ENCODE peak calls at places on chromosomes 1 and 21, in seven cellular contexts. P is brain microvascular endothelial cell, Q is PC-9, Z is PC-3, K is WTC11, G is endodermal cell, N is glutamatergic neuron. I is an unnamed sample.
A peak's percentile ranks its signal among the peaks of the same experiment; 100 is the strongest.

GRCh38 chr1:148362141-148362929 is 120.8 kb downstream of the PPIAL4G start:
- DNase-seq in P (peak; percentile 45), Q (no peak), Z (no peak), K (peak; percentile 76), G (peak; percentile 91), N (peak; percentile 59), I (no peak)

GRCh38 chr1:89929467-89930063 is 65.3 kb upstream of the ZNF326 start:
- DNase-seq in P (no peak), Q (no peak), Z (no peak), K (peak; percentile 58), G (no peak), N (no peak), I (no peak)

GRCh38 chr1:119988316-119989067 is 81.0 kb downstream of the NOTCH2 start:
- DNase-seq in P (peak; percentile 38), Q (no peak), Z (peak; percentile 34), K (no peak), G (no peak), N (no peak), I (no peak)

GRCh38 chr1:118504231-118504644 is 319.2 kb upstream of the SPAG17 start:
- DNase-seq in P (no peak), Q (no peak), Z (no peak), K (no peak), G (peak; percentile 61), N (peak; percentile 18), I (no peak)

GRCh38 chr1:162835157-162835899 is 25.6 kb downstream of the CCDC190 start:
- DNase-seq in P (no peak), Q (no peak), Z (no peak), K (no peak), G (no peak), N (no peak), I (no peak)

GRCh38 chr1:66532798-66533783 is 862 bp upstream of the SGIP1 start:
- DNase-seq in P (peak; percentile 87), Q (no peak), Z (no peak), K (peak; percentile 58), G (peak; percentile 81), N (peak; percentile 57), I (no peak)

GRCh38 chr1:58779837-58780585 is 3.8 kb downstream of the JUN start:
- DNase-seq in P (peak; percentile 63), Q (peak; percentile 88), Z (peak; percentile 53), K (no peak), G (peak; percentile 64), N (no peak), I (peak; percentile 92)

GRCh38 chr1:225768662-225769426 is 8.8 kb upstream of the SRP9 start:
- DNase-seq in P (no peak), Q (peak; percentile 82), Z (no peak), K (no peak), G (no peak), N (no peak), I (no peak)

GRCh38 chr21:41831453-41831831 is 47.7 kb downstream of the PRDM15 start:
- DNase-seq in P (no peak), Q (no peak), Z (no peak), K (no peak), G (no peak), N (no peak), I (no peak)

GRCh38 chr1:200979574-200980451 is 43.7 kb downstream of the KIF21B start:
- DNase-seq in P (peak; percentile 16), Q (peak; percentile 47), Z (peak; percentile 87), K (peak; percentile 90), G (peak; percentile 94), N (peak; percentile 82), I (no peak)
- TF ChIP-seq CTCF in P (peak; percentile 66), Q (peak; percentile 91), Z (peak; percentile 100), K (peak; percentile 87), G (peak; percentile 90), N (peak; percentile 73), I (peak; percentile 72)

GRCh38 chr1:156052862-156053769 is 482 bp downstream of the UBQLN4 start:
- DNase-seq in P (peak; percentile 66), Q (peak; percentile 58), Z (peak; percentile 77), K (peak; percentile 91), G (peak; percentile 93), N (peak; percentile 88), I (peak; percentile 38)
- TF ChIP-seq CTCF in P (peak; percentile 56), Q (peak; percentile 30), Z (peak; percentile 43), K (no peak), G (peak; percentile 66), N (peak; percentile 15), I (peak; percentile 45)

GRCh38 chr1:46543761-46544560 is 7.5 kb downstream of the KNCN start:
- DNase-seq in P (no peak), Q (no peak), Z (no peak), K (no peak), G (peak; percentile 71), N (peak; percentile 36), I (no peak)

GRCh38 chr1:46545784-46546183 is 5.7 kb downstream of the KNCN start:
- DNase-seq in P (no peak), Q (no peak), Z (no peak), K (no peak), G (no peak), N (no peak), I (no peak)

GRCh38 chr1:46543382-46543760 is 8.1 kb downstream of the KNCN start:
- DNase-seq in P (no peak), Q (peak; percentile 19), Z (no peak), K (no peak), G (peak; percentile 51), N (no peak), I (no peak)

GRCh38 chr1:46546210-46546609 is 5.2 kb downstream of the KNCN start:
- DNase-seq in P (no peak), Q (no peak), Z (no peak), K (no peak), G (no peak), N (peak; percentile 4), I (no peak)

GRCh38 chr1:46544561-46545240 is 6.7 kb downstream of the KNCN start:
- DNase-seq in P (no peak), Q (peak; percentile 20), Z (no peak), K (no peak), G (no peak), N (no peak), I (no peak)
- TF ChIP-seq CTCF in P (no peak), Q (no peak), Z (no peak), K (no peak), G (peak; percentile 51), N (no peak), I (no peak)

DNA sequence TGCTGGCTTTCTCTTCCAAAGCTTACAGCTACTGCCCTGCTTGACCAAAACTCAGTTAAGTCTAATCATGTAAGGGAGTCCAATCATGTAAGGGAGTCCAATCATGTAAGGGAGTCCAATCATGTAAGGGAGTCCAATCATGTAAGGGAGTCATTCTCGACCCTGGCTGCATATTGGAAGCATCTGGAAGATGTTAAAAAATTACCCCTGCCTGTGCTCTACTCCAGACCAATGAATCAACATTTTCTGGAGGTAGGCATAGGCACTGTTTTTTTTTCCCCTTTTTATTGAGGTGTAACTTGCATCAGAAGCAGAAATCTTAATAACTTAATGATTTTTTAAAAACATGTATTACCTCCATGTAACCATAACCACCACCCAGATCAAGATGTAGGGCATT is 9.4 kb downstream of the PIGP start:
- DNase-seq in P (no peak), Q (no peak), Z (no peak), K (no peak), G (no peak), N (no peak), I (no peak)
- TF ChIP-seq CTCF in P (no peak), Q (no peak), Z (no peak), K (no peak), G (no peak), N (no peak), I (no peak)

DNA sequence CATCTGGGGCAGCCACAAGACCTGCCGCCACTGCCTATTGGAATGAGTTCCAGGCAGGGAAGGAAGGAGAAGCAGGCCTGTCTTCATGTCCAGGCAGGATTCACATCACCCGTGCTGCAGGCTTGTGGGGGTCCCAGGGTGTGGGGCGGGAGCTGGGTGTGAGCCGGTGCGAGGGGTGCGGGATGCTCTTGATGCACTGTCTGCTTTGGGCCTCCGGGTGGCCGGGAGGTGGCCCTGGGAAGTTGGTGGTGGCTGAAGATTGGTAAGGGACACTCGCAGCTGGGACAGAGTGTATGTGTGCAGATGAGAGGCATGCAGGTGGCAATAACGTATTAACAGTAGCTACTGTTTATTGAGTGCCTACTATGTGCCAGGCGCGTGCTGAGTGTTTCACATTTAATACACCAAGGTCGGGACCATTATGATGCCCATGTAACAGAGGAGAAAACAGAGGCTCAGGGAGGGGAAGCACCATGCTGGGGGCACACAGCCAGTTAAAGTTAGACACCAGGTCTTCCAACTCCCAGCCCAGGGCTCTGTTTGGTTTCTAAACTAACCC is 3.3 kb downstream of the CROCC start:
- DNase-seq in P (no peak), Q (no peak), Z (no peak), K (no peak), G (peak; percentile 58), N (peak; percentile 60), I (no peak)
- TF ChIP-seq CTCF in P (peak; percentile 30), Q (no peak), Z (no peak), K (no peak), G (peak; percentile 49), N (peak; percentile 30), I (no peak)